ENCODE peak calls at places on chromosomes 1 and 21, in five cellular contexts. M, I, N, Z and X are unnamed samples.

GRCh38 chr1:210257698-210258395 is 25.3 kb downstream of the SERTAD4 start:
- DNase-seq in I (no peak), M (no peak), Z (no peak), N (no peak), X (no peak)

GRCh38 chr1:64965239-64966157 is 851 bp downstream of the JAK1 start:
- DNase-seq in M (peak), I (peak), Z (peak), N (peak), X (peak)

GRCh38 chr1:22831729-22832413 is 121.2 kb downstream of the EPHB2 start:
- DNase-seq in N (no peak), I (no peak), M (no peak), Z (peak), X (no peak)

GRCh38 chr1:91798241-91798648 is 87.7 kb downstream of the TGFBR3 start:
- DNase-seq in I (no peak), N (peak), Z (no peak), M (no peak), X (no peak)

GRCh38 chr21:25938673-25939395 is 204.1 kb downstream of the GABPA start:
- DNase-seq in N (no peak), Z (no peak), M (no peak), I (no peak), X (no peak)

GRCh38 chr1:70727891-70728443 is 316.9 kb downstream of the CTH start:
- DNase-seq in Z (no peak), M (peak), N (no peak), I (no peak), X (no peak)

GRCh38 chr21:14926186-14926585 is 138.6 kb downstream of the NRIP1 start:
- DNase-seq in I (no peak), M (no peak), Z (no peak), N (no peak), X (no peak)

GRCh38 chr1:159879977-159880376 is 17.5 kb upstream of the VSIG8 start:
- DNase-seq in N (no peak), M (no peak), I (no peak), Z (peak), X (no peak)

GRCh38 chr1:64745181-64745985 is 508 bp downstream of the RAVER2 start:
- DNase-seq in Z (peak), I (peak), M (peak), N (peak), X (peak)

GRCh38 chr1:166975361-166976129 is at the start of gene ILDR2:
- DNase-seq in M (peak), I (peak), Z (peak), N (peak), X (peak)

GRCh38 chr1:22096036-22096435 is 43.5 kb downstream of the CDC42 start:
- DNase-seq in M (no peak), Z (no peak), I (no peak), N (no peak), X (no peak)

GRCh38 chr1:31765516-31765915 is 1.4 kb upstream of the ADGRB2 start:
- DNase-seq in Z (no peak), N (no peak), M (no peak), I (peak), X (no peak)

GRCh38 chr1:31765041-31765467 is 914 bp upstream of the ADGRB2 start:
- DNase-seq in Z (no peak), M (peak), I (no peak), N (no peak), X (no peak)

GRCh38 chr1:31762726-31763670 is 1.1 kb downstream of the ADGRB2 start:
- DNase-seq in N (no peak), Z (peak), I (peak), M (peak), X (peak)

GRCh38 chr1:31763671-31764306 is 351 bp downstream of the ADGRB2 start:
- DNase-seq in I (peak), M (no peak), Z (no peak), N (no peak), X (no peak)

GRCh38 chr1:31764307-31765040 is at the start of gene ADGRB2:
- DNase-seq in M (peak), N (no peak), Z (no peak), I (peak), X (no peak)
- TF ChIP-seq CTCF in M (peak), N (no peak), Z (no peak), I (no peak), X (peak)

DNA sequence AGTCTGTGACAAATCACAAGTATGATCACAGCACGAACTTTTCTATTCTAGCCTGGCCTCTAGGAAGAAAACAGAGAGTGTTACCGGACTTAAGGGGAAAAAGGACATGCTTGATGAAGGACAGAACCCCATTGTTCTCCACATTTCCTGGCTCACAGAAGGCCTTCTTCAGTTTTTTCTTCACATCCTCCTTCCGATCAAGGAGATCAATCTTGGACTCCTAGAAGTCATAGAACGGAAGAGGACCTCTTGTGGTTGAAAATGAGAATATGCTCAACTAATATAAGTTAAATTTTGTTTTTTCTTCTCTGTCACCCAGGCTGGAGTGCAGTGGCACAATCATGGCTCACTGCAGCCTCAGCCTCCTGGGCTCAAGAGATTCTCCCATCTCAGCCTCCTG is 30.3 kb downstream of the YARS1 start:
- DNase-seq in I (no peak), N (no peak), Z (peak), M (no peak), X (no peak)
- TF ChIP-seq CTCF in I (no peak), N (no peak), Z (peak), M (peak), X (no peak)

DNA sequence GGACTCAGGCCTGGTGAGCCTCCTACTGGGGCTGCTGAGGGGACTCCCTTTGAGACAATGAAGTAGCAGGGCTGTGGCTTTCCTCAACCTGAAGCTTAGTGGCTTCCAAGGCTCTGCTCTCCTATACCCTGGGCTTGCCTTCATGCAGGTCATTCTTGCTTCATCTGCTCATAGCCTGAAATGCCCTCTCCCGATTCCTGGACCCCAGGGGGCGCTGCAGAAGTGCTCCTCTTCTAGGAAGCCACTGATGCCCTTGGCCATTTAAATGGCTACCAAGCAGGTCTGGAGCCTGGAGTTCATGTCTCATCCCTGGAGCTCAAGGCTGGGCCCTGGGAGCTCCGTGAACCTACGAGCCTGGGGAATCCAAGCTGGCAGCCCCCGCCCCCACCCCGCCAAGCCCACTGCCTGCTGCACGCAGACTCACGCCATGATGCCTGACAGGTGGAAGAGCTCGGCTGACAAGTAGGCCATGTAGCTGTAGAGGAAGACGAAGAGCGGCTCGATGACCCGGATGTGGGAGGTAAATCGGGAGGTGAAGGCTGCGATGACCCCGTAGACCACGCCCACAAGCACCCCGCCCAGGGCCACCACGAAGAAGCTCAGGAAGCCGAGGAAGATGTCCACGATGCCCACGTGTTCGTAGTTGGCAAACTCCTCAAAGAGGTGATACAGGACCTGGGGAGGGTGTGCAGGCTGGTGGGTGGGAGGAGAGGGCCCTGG is 45.7 kb downstream of the SLC9A1 start:
- DNase-seq in M (peak), N (no peak), Z (no peak), I (no peak), X (no peak)
- TF ChIP-seq CTCF in M (peak), N (no peak), Z (peak), I (no peak), X (peak)

GRCh38 chr1:234607091-234608025 is 2.6 kb downstream of the IRF2BP2 start:
- DNase-seq in Z (no peak), M (peak), I (peak), N (peak), X (no peak)
- TF ChIP-seq CTCF in Z (no peak), M (peak), I (peak), N (no peak), X (no peak)

GRCh38 chr1:32612189-32612881 is 38.0 kb downstream of the ZBTB8OS start:
- DNase-seq in N (peak), I (peak), M (peak), Z (peak), X (peak)
- TF ChIP-seq CTCF in N (no peak), I (peak), M (peak), Z (peak), X (peak)